ENCODE peak calls at places on chromosomes 2 and 18, in six cellular contexts. B is bronchial epithelial cell; G is activated T-cell treated with anti-CD3 and anti-CD28 coated beads for 4 hours; R is iris pigment epithelial cell; V is activated T-helper 1 cell treated with anti-CD3 and anti-CD28 coated beads, Interleukin-2, amount 50 U/mL, for 16 hours; X is stimulated activated CD4-positive, alpha-beta T cell treated with anti-CD3 and anti-CD28 coated beads, Interleukin-2, amount 100 ng/mL, for 48 hours. T is an unnamed sample.
A peak's percentile ranks its signal among the peaks of the same experiment; 100 is the strongest.

GRCh38 chr2:60441791-60442190 is 111.7 kb downstream of the BCL11A start:
- DNase-seq in B (peak; percentile 89), G (no peak), R (no peak), V (no peak), X (no peak), T (no peak)

GRCh38 chr2:128435576-128436497 is 117.2 kb upstream of the HS6ST1 start:
- DNase-seq in B (no peak), G (no peak), R (no peak), V (no peak), X (no peak), T (peak; percentile 7)

GRCh38 chr18:11246466-11246865 is 97.1 kb upstream of the PIEZO2 start:
- DNase-seq in B (no peak), G (no peak), R (peak; percentile 26), V (no peak), X (no peak), T (no peak)

GRCh38 chr2:201254331-201254730 is 6.0 kb upstream of the CASP8 start:
- DNase-seq in B (peak; percentile 35), G (no peak), R (peak; percentile 71), V (no peak), X (no peak), T (no peak)

GRCh38 chr18:78659748-78660147 is 319.9 kb upstream of the SALL3 start:
- DNase-seq in B (no peak), G (no peak), R (no peak), V (no peak), X (peak; percentile 1), T (no peak)

GRCh38 chr2:323035-323434 is 35.1 kb upstream of the ALKAL2 start:
- DNase-seq in B (no peak), G (no peak), R (no peak), V (no peak), X (no peak), T (no peak)

GRCh38 chr2:119126650-119127049 is 31.9 kb downstream of the C1QL2 start:
- DNase-seq in B (peak; percentile 10), G (peak; percentile 9), R (peak; percentile 14), V (peak; percentile 14), X (peak; percentile 23), T (peak; percentile 44)

GRCh38 chr2:47402555-47402804 is 476 bp upstream of the MSH2 start:
- DNase-seq in B (peak; percentile 39), G (no peak), R (peak; percentile 47), V (no peak), X (no peak), T (no peak)

GRCh38 chr18:64799378-64799777 is 650.5 kb upstream of the LINC00305 start:
- DNase-seq in B (no peak), G (no peak), R (no peak), V (no peak), X (no peak), T (no peak)

GRCh38 chr2:170409164-170409535 is 231.2 kb downstream of the MYO3B start:
- DNase-seq in B (peak; percentile 50), G (peak; percentile 71), R (peak; percentile 67), V (peak; percentile 57), X (peak; percentile 79), T (peak; percentile 56)

GRCh38 chr2:20589975-20590703 is 60.8 kb downstream of the HS1BP3 start:
- DNase-seq in B (peak; percentile 57), G (no peak), R (no peak), V (no peak), X (no peak), T (no peak)

GRCh38 chr2:173664520-173664919 is 300.7 kb downstream of the SP3 start:
- DNase-seq in B (no peak), G (no peak), R (no peak), V (no peak), X (no peak), T (no peak)

T was measured in mesothelial cell of epicardium.